ENCODE peak calls at places on chromosomes 7 and 10, in ten cellular contexts. C is cardiac muscle cell; K is IMR-90; O is heart right ventricle; R is colonic mucosa; Z is testis; N is psoas muscle; Q is CD8-positive, alpha-beta T cell; L is right lobe of liver; I is thoracic aorta. D is an unnamed sample.

GRCh38 chr7:158065340-158065739 is 522.3 kb downstream of the PTPRN2 start:
- DNase-seq in Z (no peak), Q (no peak), I (no peak), R (no peak), C (no peak), L (no peak), N (no peak), O (no peak), K (no peak), D (no peak)

GRCh38 chr10:5617521-5617920 is 48.9 kb downstream of the ASB13 start:
- DNase-seq in R (no peak), C (no peak), N (no peak), Q (no peak), O (no peak), L (no peak), I (no peak), Z (no peak), K (no peak), D (no peak)

GRCh38 chr10:42769653-42770052 is 12.9 kb upstream of the BMS1 start:
- DNase-seq in R (peak), C (no peak), L (no peak), O (no peak), Z (peak), N (no peak), K (no peak), Q (no peak), I (no peak), D (no peak)

GRCh38 chr7:53002389-53002788 is 33.0 kb upstream of the POM121L12 start:
- DNase-seq in L (no peak), N (no peak), O (no peak), C (no peak), Z (no peak), Q (no peak), I (no peak), K (no peak), R (no peak), D (no peak)

GRCh38 chr10:122988501-122988900 is 8.3 kb downstream of the PSTK start:
- DNase-seq in O (no peak), R (no peak), Z (no peak), I (no peak), C (no peak), N (no peak), L (no peak), K (no peak), Q (no peak), D (no peak)

GRCh38 chr7:54788664-54789063 is 29.7 kb upstream of the SEC61G start:
- DNase-seq in N (no peak), L (peak), I (no peak), R (peak), Q (no peak), Z (peak), C (peak), K (peak), O (peak), D (peak)

GRCh38 chr10:49410365-49411074 is 14.6 kb upstream of the DRGX start:
- DNase-seq in I (no peak), R (no peak), Q (no peak), K (no peak), C (no peak), Z (peak), N (no peak), O (peak), L (no peak), D (no peak)

GRCh38 chr10:132848951-132849545 is 63.1 kb upstream of the NKX6-2 start:
- DNase-seq in Q (no peak), Z (peak), C (no peak), L (no peak), R (no peak), N (peak), K (no peak), I (no peak), O (no peak), D (no peak)

GRCh38 chr7:24477807-24478655 is 95.2 kb upstream of the PALS2 start:
- DNase-seq in K (peak), O (no peak), L (no peak), I (peak), C (peak), Q (no peak), R (no peak), Z (no peak), N (no peak), D (peak)

GRCh38 chr7:33511735-33512134 is 382.4 kb downstream of the BBS9 start:
- DNase-seq in L (no peak), O (no peak), Q (no peak), I (no peak), C (no peak), N (no peak), K (no peak), Z (no peak), R (no peak), D (no peak)

GRCh38 chr7:55086413-55087201 is 67.8 kb downstream of the EGFR start:
- DNase-seq in R (no peak), Q (no peak), I (no peak), O (no peak), C (no peak), K (peak), N (no peak), Z (no peak), L (no peak), D (peak)

GRCh38 chr10:1247598-1248261 is 191.5 kb downstream of the WDR37 start:
- DNase-seq in N (peak), C (no peak), O (no peak), K (no peak), Q (no peak), L (no peak), I (no peak), Z (no peak), R (no peak), D (no peak)

GRCh38 chr7:142098004-142098403 is 13.5 kb upstream of the MGAM2 start:
- DNase-seq in N (no peak), Q (no peak), I (no peak), Z (no peak), L (no peak), C (no peak), K (no peak), O (no peak), R (no peak), D (no peak)

GRCh38 chr10:59273453-59273852 is 88.9 kb downstream of the FAM13C start:
- DNase-seq in O (no peak), R (no peak), N (no peak), K (peak), Z (no peak), L (no peak), I (no peak), Q (no peak), C (no peak), D (no peak)

DNA sequence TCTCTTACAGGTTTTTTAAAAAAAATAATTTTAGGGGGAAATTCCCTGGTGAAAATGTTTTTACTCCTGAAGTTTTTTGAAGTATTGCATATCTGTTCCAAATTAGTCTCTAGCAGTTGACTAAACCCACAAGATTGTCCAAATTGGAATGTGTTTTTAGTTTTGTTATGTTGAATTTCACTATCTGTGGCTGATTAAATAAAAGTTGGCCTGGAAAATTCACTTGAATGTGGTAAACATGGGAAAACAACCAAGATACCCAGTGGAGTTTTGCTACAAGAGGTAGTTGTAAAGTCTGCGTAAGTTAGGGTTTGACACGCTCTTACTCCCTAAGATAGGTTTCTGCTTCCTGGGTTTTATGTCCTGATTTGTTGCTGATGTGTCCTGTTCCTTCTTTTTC is 3.3 kb downstream of the TSGA13 start:
- DNase-seq in Z (no peak), C (no peak), L (no peak), I (no peak), N (no peak), O (no peak), K (no peak), Q (no peak), R (no peak), D (no peak)
- H3K4me3 ChIP-seq in Z (no peak), C (no peak), L (no peak), I (no peak), N (no peak), O (no peak), K (no peak), Q (no peak), R (no peak), D (no peak)

DNA sequence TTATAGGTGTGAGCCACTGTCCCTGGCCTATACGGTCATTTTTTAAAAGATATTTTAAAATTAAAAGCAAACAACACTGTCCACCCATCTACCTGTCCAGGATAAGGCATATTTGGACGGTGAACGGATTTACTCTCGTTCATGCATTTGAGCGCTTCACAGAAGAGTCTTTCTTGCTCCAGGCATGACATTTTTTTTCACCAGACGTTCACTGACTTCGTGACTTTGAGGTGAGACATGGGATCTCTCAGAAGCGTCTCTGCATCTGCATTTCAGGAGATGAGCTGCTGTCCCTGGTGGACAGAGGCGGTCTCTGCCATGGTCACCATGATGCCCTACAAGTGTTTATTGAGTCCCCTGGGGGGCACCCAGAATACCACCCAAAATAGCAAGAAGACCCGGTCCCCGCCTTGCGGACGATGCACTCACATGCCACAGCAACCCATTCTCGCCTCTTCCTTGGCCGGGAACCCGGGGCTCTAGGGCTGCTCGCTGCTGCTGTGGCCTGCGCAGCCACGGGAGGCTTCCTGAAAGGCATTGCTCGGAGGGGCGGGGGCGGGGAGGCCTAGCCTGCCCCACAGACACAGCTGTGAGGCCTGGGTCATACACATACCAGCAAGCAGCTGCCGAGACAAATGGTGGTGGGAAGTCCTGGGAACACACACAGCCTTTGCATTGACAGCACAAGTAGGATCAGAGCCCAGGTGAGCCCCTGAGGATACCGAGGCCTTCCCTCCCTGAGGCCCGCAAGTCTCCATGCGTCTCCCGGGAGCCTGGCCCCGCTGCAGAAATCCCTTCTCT is 84.4 kb downstream of the RGS10 start:
- DNase-seq in Z (no peak), L (no peak), C (no peak), O (no peak), Q (no peak), K (no peak), R (no peak), N (no peak), I (no peak), D (no peak)
- TF ChIP-seq CTCF in Z (no peak), L (no peak), C (no peak), O (no peak), Q (no peak), K (no peak), R (no peak), N (no peak), I (no peak), D (no peak)

GRCh38 chr10:110775022-110775379 is 96.7 kb upstream of the PDCD4 start:
- DNase-seq in O (no peak), L (no peak), Z (no peak), Q (no peak), C (no peak), I (no peak), R (no peak), K (no peak), N (no peak), D (no peak)
- H3K4me3 ChIP-seq in O (no peak), L (no peak), Z (no peak), Q (no peak), C (no peak), I (no peak), R (no peak), K (no peak), N (no peak), D (no peak)

GRCh38 chr10:125961743-125962142 is 65.4 kb downstream of the FANK1 start:
- DNase-seq in K (no peak), Z (no peak), C (no peak), O (no peak), N (no peak), Q (no peak), I (no peak), L (no peak), R (no peak), D (no peak)
- TF ChIP-seq CTCF in K (no peak), Z (no peak), C (no peak), O (no peak), N (no peak), Q (no peak), I (no peak), L (no peak), R (no peak), D (no peak)

GRCh38 chr10:10141983-10142382 is 875.7 kb upstream of the CELF2 start:
- DNase-seq in L (no peak), K (no peak), O (no peak), Z (no peak), N (no peak), R (no peak), C (no peak), I (no peak), Q (no peak), D (no peak)
- H3K4me3 ChIP-seq in L (no peak), K (no peak), O (no peak), Z (no peak), N (no peak), R (no peak), C (no peak), I (no peak), Q (no peak), D (no peak)

GRCh38 chr10:99172130-99172738 is 63.4 kb downstream of the HPSE2 start:
- DNase-seq in L (no peak), R (peak), Q (no peak), N (no peak), O (no peak), Z (peak), K (peak), C (peak), I (no peak), D (peak)
- TF ChIP-seq CTCF in L (peak), R (peak), Q (no peak), N (peak), O (peak), Z (no peak), K (peak), C (peak), I (peak), D (peak)

D was measured in HFF-Myc.